ENCODE peak calls at places on chromosomes 7 and 10, in eight cellular contexts. J is stimulated activated CD4-positive, alpha-beta T cell treated with anti-CD3 and anti-CD28 coated beads, TNF-alpha, amount 100 ng/mL, for 4 hours; V is fibroblast of villous mesenchyme; C is mesothelial cell of epicardium; A is HFF-Myc; I is Kasumi-1; W is RPMI7951; N is A549. D is an unnamed sample.

GRCh38 chr10:85861513-85862197 is 504.9 kb downstream of the GRID1 start:
- DNase-seq in J (no peak), V (no peak), C (no peak), A (no peak), I (no peak), W (no peak), N (no peak), D (no peak)

GRCh38 chr10:77357611-77358010 is 280.0 kb downstream of the KCNMA1 start:
- DNase-seq in J (no peak), V (peak; percentile 64), C (no peak), A (peak; percentile 46), I (no peak), W (peak; percentile 61), N (peak; percentile 36), D (no peak)

GRCh38 chr10:30587522-30588031 is 42.0 kb downstream of the LYZL2 start:
- DNase-seq in J (no peak), V (no peak), C (no peak), A (no peak), I (peak; percentile 92), W (no peak), N (no peak), D (no peak)

GRCh38 chr7:15720849-15721471 is 34.5 kb upstream of the MEOX2 start:
- DNase-seq in J (no peak), V (peak; percentile 58), C (no peak), A (peak; percentile 39), I (peak; percentile 29), W (peak; percentile 5), N (peak; percentile 56), D (peak; percentile 5)

GRCh38 chr7:6271694-6272371 is 591 bp downstream of the CYTH3 start:
- DNase-seq in J (no peak), V (no peak), C (no peak), A (no peak), I (no peak), W (no peak), N (no peak), D (peak; percentile 61)

GRCh38 chr7:3042861-3043489 is 692 bp downstream of the CARD11 start:
- DNase-seq in J (peak; percentile 47), V (no peak), C (no peak), A (no peak), I (no peak), W (no peak), N (no peak), D (no peak)

GRCh38 chr10:83248232-83248631 is 891.1 kb upstream of the GHITM start:
- DNase-seq in J (no peak), V (no peak), C (no peak), A (no peak), I (no peak), W (no peak), N (no peak), D (no peak)

GRCh38 chr7:51316666-51317581 is at the start of gene COBL:
- DNase-seq in J (no peak), V (no peak), C (no peak), A (no peak), I (no peak), W (no peak), N (no peak), D (peak; percentile 51)

GRCh38 chr7:26090927-26091519 is 61.0 kb upstream of the NFE2L3 start:
- DNase-seq in J (no peak), V (peak; percentile 77), C (no peak), A (no peak), I (peak; percentile 94), W (peak; percentile 70), N (peak; percentile 64), D (peak; percentile 70)

GRCh38 chr7:156941393-156942182 is 7.9 kb upstream of the NOM1 start:
- DNase-seq in J (no peak), V (no peak), C (no peak), A (no peak), I (no peak), W (no peak), N (no peak), D (no peak)

GRCh38 chr7:140417456-140418155 is 13.7 kb downstream of the RAB19 start:
- DNase-seq in J (no peak), V (no peak), C (no peak), A (no peak), I (no peak), W (no peak), N (no peak), D (no peak)

GRCh38 chr7:100803398-100804161 is 23.7 kb downstream of the EPHB4 start:
- DNase-seq in J (no peak), V (peak; percentile 93), C (no peak), A (peak; percentile 88), I (peak; percentile 89), W (peak; percentile 94), N (peak; percentile 78), D (peak; percentile 70)